ENCODE peak calls at places on chromosomes 1 and 21, in four cellular contexts. X is heart right ventricle; Y is CD8-positive, alpha-beta T cell; G is HFFc6. M is an unnamed sample.

GRCh38 chr1:208534604-208534907 is 290.4 kb upstream of the PLXNA2 start:
- DNase-seq in X (no peak), G (no peak), Y (no peak), M (no peak)

GRCh38 chr1:30472009-30472408 is 251.4 kb downstream of the MATN1 start:
- DNase-seq in G (no peak), X (no peak), Y (no peak), M (no peak)

GRCh38 chr1:82161651-82162238 is 361.0 kb downstream of the ADGRL2 start:
- DNase-seq in G (no peak), X (no peak), Y (no peak), M (no peak)

GRCh38 chr1:206587904-206588303 is 24.4 kb downstream of the EIF2D start:
- DNase-seq in G (no peak), Y (no peak), X (no peak), M (no peak)

GRCh38 chr1:93672477-93673158 is 9.0 kb downstream of the BCAR3 start:
- DNase-seq in G (no peak), Y (no peak), X (no peak), M (no peak)

GRCh38 chr1:50080904-50081586 is 27.7 kb upstream of the ELAVL4 start:
- DNase-seq in Y (no peak), X (no peak), G (no peak), M (no peak)

GRCh38 chr1:3623441-3624150 is 1.2 kb upstream of the TPRG1L start:
- DNase-seq in X (no peak), Y (no peak), G (no peak), M (no peak)

GRCh38 chr21:18832950-18833349 is 429.4 kb upstream of the TMPRSS15 start:
- DNase-seq in Y (no peak), X (no peak), G (peak), M (no peak)

GRCh38 chr1:230760360-230760827 is 13.2 kb downstream of the CAPN9 start:
- DNase-seq in Y (no peak), X (no peak), G (no peak), M (no peak)

GRCh38 chr1:106944721-106945120 is 111.8 kb upstream of the PRMT6 start:
- DNase-seq in Y (no peak), X (no peak), G (no peak), M (no peak)

GRCh38 chr21:32207096-32207716 is 71.6 kb downstream of the MIS18A start:
- DNase-seq in G (no peak), Y (no peak), X (no peak), M (no peak)

GRCh38 chr1:27979151-27979858 is 19.5 kb downstream of the XKR8 start:
- DNase-seq in Y (no peak), X (no peak), G (peak), M (peak)

GRCh38 chr1:11441211-11441952 is 37.6 kb upstream of the DISP3 start:
- DNase-seq in X (no peak), G (no peak), Y (no peak), M (no peak)

GRCh38 chr21:16912075-16912474 is 600.8 kb upstream of the CXADR start:
- DNase-seq in G (peak), Y (no peak), X (no peak), M (no peak)

GRCh38 chr1:30378023-30378596 is 345.3 kb downstream of the MATN1 start:
- DNase-seq in G (no peak), X (no peak), Y (no peak), M (no peak)

DNA sequence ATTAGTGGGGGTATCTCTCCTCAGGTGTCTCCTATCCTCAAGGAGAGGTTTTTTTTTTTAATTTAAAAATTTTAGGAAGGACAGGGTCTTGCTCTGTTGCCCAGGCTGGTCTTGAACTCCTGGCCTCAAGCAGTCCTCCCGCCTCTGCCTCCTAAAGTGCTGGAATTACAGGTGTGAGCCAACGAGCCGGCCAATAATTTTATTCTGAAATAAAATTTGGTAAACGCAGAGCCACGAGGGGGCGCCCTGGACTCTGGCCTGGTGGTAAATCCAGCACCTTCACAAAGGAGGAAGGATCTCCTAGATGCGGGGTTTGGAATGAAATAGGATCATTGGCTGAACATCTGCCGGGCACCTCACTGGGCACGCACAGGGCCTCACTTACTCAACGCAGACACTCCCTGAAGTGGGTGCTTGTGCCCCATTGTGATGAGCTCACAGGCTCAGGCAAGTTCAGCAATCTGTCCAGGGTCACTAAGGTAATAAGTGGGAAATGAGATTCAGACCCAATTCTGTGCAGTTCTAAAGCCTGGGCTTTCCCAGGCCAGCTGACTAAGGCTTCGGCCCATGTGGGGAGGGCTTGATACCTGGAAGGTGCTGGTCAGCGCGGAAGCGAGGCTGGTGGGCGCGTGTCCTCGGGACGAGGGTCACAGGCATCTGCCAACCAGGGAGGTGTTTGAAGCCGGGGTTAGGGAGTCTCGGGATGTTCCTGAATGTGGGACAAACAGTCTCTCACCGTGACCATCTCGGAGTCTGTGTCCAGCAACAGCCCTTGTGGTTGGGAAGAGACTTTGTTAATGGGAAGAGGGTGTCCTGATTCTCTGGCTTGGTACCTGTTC is 32.7 kb upstream of the ETV3 start:
- DNase-seq in Y (peak), X (no peak), G (peak), M (no peak)
- TF ChIP-seq CTCF in Y (peak), X (peak), G (peak), M (peak)

GRCh38 chr21:38341546-38342012 is 84.8 kb downstream of the KCNJ15 start:
- DNase-seq in X (no peak), Y (no peak), G (no peak), M (no peak)
- TF ChIP-seq CTCF in X (no peak), Y (no peak), G (no peak), M (no peak)

GRCh38 chr1:220726634-220727033 is 21.5 kb upstream of the MTARC2 start:
- DNase-seq in G (no peak), Y (no peak), X (no peak), M (no peak)
- TF ChIP-seq CTCF in G (peak), Y (no peak), X (no peak), M (peak)

DNA sequence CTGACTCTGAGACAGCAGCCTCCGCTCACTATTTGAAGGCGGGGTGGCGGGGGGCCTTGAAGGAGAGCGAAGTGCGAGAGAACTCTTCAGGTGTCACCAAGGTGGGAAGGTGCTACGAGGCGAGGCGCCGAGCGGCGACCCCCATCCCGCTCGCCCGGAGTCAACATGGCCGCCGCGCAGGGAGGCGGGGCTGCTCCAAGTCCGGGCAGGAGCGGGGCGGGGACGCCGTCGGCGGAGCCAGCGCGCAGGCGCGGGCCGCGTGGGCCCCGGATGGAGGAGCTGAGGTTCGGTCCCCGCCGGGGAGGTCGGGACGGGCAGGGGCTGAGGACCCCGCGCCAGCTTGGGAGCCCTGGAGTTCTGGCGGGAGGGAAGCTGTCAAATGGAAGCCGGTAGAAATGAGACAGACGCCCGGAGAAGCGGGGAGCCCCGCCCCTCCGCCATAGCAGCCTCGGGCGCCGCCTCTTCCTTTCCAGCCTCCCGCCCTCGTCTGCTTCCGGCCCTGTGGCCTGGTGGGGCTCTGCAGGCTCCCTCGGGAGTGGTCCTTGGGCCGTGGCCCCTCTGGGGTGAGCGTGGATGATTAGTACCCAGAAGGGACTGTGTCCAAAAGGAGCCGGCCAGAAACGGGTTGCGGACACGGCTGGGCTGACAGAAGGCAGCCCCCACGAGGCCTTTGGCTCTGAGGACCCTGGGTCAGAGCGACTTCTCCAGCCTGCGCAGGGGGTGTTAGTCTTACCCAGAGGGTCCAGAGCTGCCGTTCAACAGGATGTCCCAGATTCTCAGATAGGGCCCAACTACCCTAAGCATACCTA is at the start of gene PIGV:
- DNase-seq in X (peak), Y (peak), G (peak), M (peak)
- TF ChIP-seq CTCF in X (no peak), Y (no peak), G (peak), M (no peak)

GRCh38 chr1:198686069-198686728 is 47.4 kb downstream of the PTPRC start:
- DNase-seq in Y (no peak), X (no peak), G (peak), M (no peak)
- TF ChIP-seq CTCF in Y (peak), X (peak), G (peak), M (peak)

GRCh38 chr1:209825591-209826433 is 2.0 kb upstream of the UTP25 start:
- DNase-seq in Y (no peak), X (no peak), G (no peak), M (no peak)

GRCh38 chr1:209831615-209832014 is 3.8 kb downstream of the UTP25 start:
- DNase-seq in X (no peak), Y (no peak), G (peak), M (no peak)

GRCh38 chr1:209829716-209830115 is 1.9 kb downstream of the UTP25 start:
- DNase-seq in G (peak), Y (no peak), X (no peak), M (no peak)

GRCh38 chr1:209830722-209831121 is 3.0 kb downstream of the UTP25 start:
- DNase-seq in G (no peak), Y (no peak), X (no peak), M (no peak)

GRCh38 chr1:209827384-209828261 is at the start of gene UTP25:
- DNase-seq in X (peak), G (peak), Y (peak), M (peak)
- TF ChIP-seq CTCF in X (peak), G (peak), Y (peak), M (peak)